ENCODE peak calls at places on chromosome 3, in five cellular contexts. C is HS-27A, W is astrocyte of the spinal cord, Y is hippocampal formation, E is GM03348. F is an unnamed sample.

GRCh38 chr3:20074226-20075063 is 34.2 kb downstream of the KAT2B start:
- DNase-seq in C (no peak), E (peak), Y (no peak), W (no peak), F (no peak)

GRCh38 chr3:44175070-44175469 is 66.6 kb upstream of the TOPAZ1 start:
- DNase-seq in W (no peak), E (no peak), Y (no peak), C (no peak), F (no peak)

GRCh38 chr3:7752005-7752404 is 749.6 kb upstream of the LMCD1 start:
- DNase-seq in Y (no peak), C (no peak), W (no peak), E (no peak), F (no peak)

GRCh38 chr3:28050895-28051294 is 190.5 kb upstream of the CMC1 start:
- DNase-seq in W (no peak), Y (no peak), C (peak), E (peak), F (no peak)

GRCh38 chr3:13014755-13015285 is 58.4 kb downstream of the IQSEC1 start:
- DNase-seq in C (no peak), E (no peak), W (no peak), Y (no peak), F (no peak)

GRCh38 chr3:156297582-156297981 is 177.2 kb downstream of the KCNAB1 start:
- DNase-seq in C (no peak), Y (no peak), E (no peak), W (no peak), F (no peak)

GRCh38 chr3:62672270-62672987 is 202.8 kb downstream of the CADPS start:
- DNase-seq in Y (no peak), C (no peak), W (no peak), E (no peak), F (no peak)

GRCh38 chr3:62679988-62680387 is 195.2 kb downstream of the CADPS start:
- DNase-seq in E (no peak), Y (no peak), C (no peak), W (no peak), F (no peak)

GRCh38 chr3:15405448-15406050 is 21.8 kb downstream of the METTL6 start:
- DNase-seq in E (peak), C (no peak), W (peak), Y (peak), F (no peak)